ENCODE peak calls at places on chromosomes 6 and 20, in four cellular contexts. One of them, this sample, is unnamed.

GRCh38 chr6:56767892-56768531 is 125.3 kb upstream of the DST start:
- DNase-seq in CD8-positive, alpha-beta T cell: no peak
- DNase-seq in K562: no peak
- DNase-seq in cardiac muscle cell: no peak
- DNase-seq in this sample: no peak

GRCh38 chr6:41872102-41872602 is 23.0 kb downstream of the USP49 start:
- DNase-seq in K562: no peak
- DNase-seq in CD8-positive, alpha-beta T cell: no peak
- DNase-seq in cardiac muscle cell: no peak
- DNase-seq in this sample: no peak

GRCh38 chr6:91716361-91716760 is 1129.5 kb upstream of the MAP3K7 start:
- DNase-seq in cardiac muscle cell: no peak
- DNase-seq in K562: no peak
- DNase-seq in CD8-positive, alpha-beta T cell: no peak
- DNase-seq in this sample: no peak

GRCh38 chr20:1415667-1416468 is 23.0 kb upstream of the FKBP1A start:
- DNase-seq in K562: peak
- DNase-seq in CD8-positive, alpha-beta T cell: no peak
- DNase-seq in cardiac muscle cell: no peak
- DNase-seq in this sample: no peak

GRCh38 chr6:108942556-108943492 is 94.6 kb downstream of the ARMC2 start:
- DNase-seq in CD8-positive, alpha-beta T cell: peak
- DNase-seq in cardiac muscle cell: no peak
- DNase-seq in K562: no peak
- DNase-seq in this sample: peak

GRCh38 chr6:166010136-166010535 is 157.5 kb downstream of the TBXT start:
- DNase-seq in K562: no peak
- DNase-seq in CD8-positive, alpha-beta T cell: no peak
- DNase-seq in cardiac muscle cell: no peak
- DNase-seq in this sample: no peak

GRCh38 chr20:20367681-20368413 is at the start of gene INSM1:
- DNase-seq in K562: no peak
- DNase-seq in cardiac muscle cell: no peak
- DNase-seq in CD8-positive, alpha-beta T cell: no peak
- DNase-seq in this sample: no peak

GRCh38 chr6:161215193-161215592 is 58.7 kb downstream of the AGPAT4 start:
- DNase-seq in cardiac muscle cell: no peak
- DNase-seq in CD8-positive, alpha-beta T cell: no peak
- DNase-seq in K562: no peak
- DNase-seq in this sample: no peak

GRCh38 chr6:11396860-11397259 is 140.7 kb upstream of the TMEM170B start:
- DNase-seq in K562: no peak
- DNase-seq in cardiac muscle cell: no peak
- DNase-seq in CD8-positive, alpha-beta T cell: no peak
- DNase-seq in this sample: no peak

GRCh38 chr6:148831064-148831463 is 84.2 kb downstream of the UST start:
- DNase-seq in cardiac muscle cell: no peak
- DNase-seq in CD8-positive, alpha-beta T cell: peak
- DNase-seq in K562: no peak
- DNase-seq in this sample: peak

GRCh38 chr20:6940052-6940451 is 172.6 kb downstream of the BMP2 start:
- DNase-seq in K562: peak
- DNase-seq in CD8-positive, alpha-beta T cell: no peak
- DNase-seq in cardiac muscle cell: peak
- DNase-seq in this sample: no peak

GRCh38 chr6:161168281-161168891 is 105.5 kb downstream of the AGPAT4 start:
- DNase-seq in K562: no peak
- DNase-seq in cardiac muscle cell: no peak
- DNase-seq in CD8-positive, alpha-beta T cell: no peak
- DNase-seq in this sample: no peak

GRCh38 chr20:11522359-11522758 is 395.3 kb upstream of the BTBD3 start:
- DNase-seq in CD8-positive, alpha-beta T cell: no peak
- DNase-seq in cardiac muscle cell: no peak
- DNase-seq in K562: no peak
- DNase-seq in this sample: no peak

GRCh38 chr20:21801193-21801592 is 95.7 kb downstream of the PAX1 start:
- DNase-seq in K562: no peak
- DNase-seq in cardiac muscle cell: no peak
- DNase-seq in CD8-positive, alpha-beta T cell: no peak
- DNase-seq in this sample: no peak

GRCh38 chr20:21798384-21798783 is 92.9 kb downstream of the PAX1 start:
- DNase-seq in cardiac muscle cell: no peak
- DNase-seq in K562: no peak
- DNase-seq in CD8-positive, alpha-beta T cell: no peak
- DNase-seq in this sample: no peak

DNA sequence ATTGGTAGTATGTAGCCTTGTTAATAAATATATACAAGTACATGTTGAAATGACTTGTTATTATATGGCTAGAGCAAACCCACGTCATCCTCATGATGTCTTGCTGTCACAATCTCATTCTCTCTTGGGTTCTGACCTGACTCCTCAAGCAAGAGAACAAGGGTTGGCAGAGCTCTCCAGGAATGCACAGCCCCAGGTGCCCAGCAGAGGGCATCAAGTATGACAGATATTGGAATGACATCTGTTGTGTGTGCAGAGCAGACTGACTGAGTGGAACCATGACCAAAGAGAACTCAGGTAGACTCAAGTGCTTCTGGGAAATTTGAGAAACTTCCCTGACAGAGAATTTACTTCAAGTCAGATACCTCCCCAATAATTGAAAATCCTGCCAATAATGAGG is 90.6 kb downstream of the PAX1 start:
- DNase-seq in cardiac muscle cell: no peak
- DNase-seq in CD8-positive, alpha-beta T cell: no peak
- DNase-seq in K562: no peak
- DNase-seq in this sample: no peak
- TF ChIP-seq CTCF in cardiac muscle cell: no peak
- TF ChIP-seq CTCF in CD8-positive, alpha-beta T cell: no peak
- TF ChIP-seq CTCF in K562: peak
- TF ChIP-seq CTCF in this sample: no peak

GRCh38 chr20:17647391-17648305 is 34.4 kb downstream of the RRBP1 start:
- DNase-seq in cardiac muscle cell: no peak
- DNase-seq in K562: no peak
- DNase-seq in CD8-positive, alpha-beta T cell: no peak
- DNase-seq in this sample: no peak
- H3K27ac ChIP-seq in cardiac muscle cell: peak
- H3K27ac ChIP-seq in K562: no peak
- H3K27ac ChIP-seq in CD8-positive, alpha-beta T cell: no peak
- H3K27ac ChIP-seq in this sample: no peak

DNA sequence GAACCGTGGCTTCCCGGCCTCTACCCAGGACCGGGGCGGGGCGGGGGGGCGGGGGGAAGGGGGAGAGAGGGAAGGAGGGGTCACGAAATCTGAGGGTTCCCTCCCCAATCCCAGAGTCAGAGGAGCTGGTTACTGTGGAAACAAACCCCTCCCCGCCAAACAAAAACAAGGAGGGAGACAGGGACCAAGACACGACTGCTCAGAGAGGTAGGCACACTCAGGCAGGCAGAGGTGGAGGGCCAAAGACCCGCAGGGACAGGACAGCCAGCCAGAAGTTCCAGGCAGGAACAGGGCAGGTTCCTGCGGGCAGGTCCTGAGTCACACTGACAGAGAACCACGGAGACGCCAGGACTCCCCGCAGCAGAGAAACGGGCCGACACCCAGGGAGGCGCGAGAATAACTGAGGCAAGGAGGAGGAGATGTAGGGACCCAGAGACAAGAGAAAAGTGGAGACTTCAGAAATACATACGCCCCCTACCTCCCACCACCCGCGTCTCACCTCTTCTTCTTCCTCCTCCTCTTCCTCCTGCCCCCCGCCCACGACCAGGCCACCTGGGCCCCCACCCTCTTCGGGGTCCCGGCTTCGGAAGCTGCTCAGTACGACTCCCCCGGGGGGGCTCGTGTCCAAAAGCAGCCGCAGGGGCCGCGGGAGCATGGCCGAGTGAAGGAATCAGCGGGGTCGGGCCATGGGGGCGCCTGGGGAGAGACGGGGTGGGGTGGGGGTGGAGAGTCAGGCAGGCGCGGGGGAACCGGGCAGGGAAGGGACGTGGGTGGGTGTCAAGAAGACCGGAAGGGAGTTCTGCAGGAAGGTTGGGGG is 578 bp downstream of the RGL2 start:
- DNase-seq in cardiac muscle cell: peak
- DNase-seq in K562: peak
- DNase-seq in CD8-positive, alpha-beta T cell: no peak
- DNase-seq in this sample: no peak
- TF ChIP-seq CTCF in cardiac muscle cell: no peak
- TF ChIP-seq CTCF in K562: peak
- TF ChIP-seq CTCF in CD8-positive, alpha-beta T cell: no peak
- TF ChIP-seq CTCF in this sample: no peak

GRCh38 chr20:32445539-32446273 is 87.6 kb downstream of the ASXL1 start:
- DNase-seq in cardiac muscle cell: peak
- DNase-seq in K562: peak
- DNase-seq in CD8-positive, alpha-beta T cell: no peak
- DNase-seq in this sample: no peak

GRCh38 chr20:32441638-32442037 is 83.5 kb downstream of the ASXL1 start:
- DNase-seq in CD8-positive, alpha-beta T cell: no peak
- DNase-seq in K562: no peak
- DNase-seq in cardiac muscle cell: no peak
- DNase-seq in this sample: no peak

GRCh38 chr20:32444474-32445220 is 86.5 kb downstream of the ASXL1 start:
- DNase-seq in K562: no peak
- DNase-seq in cardiac muscle cell: no peak
- DNase-seq in CD8-positive, alpha-beta T cell: no peak
- DNase-seq in this sample: no peak

GRCh38 chr20:32442630-32443029 is 84.5 kb downstream of the ASXL1 start:
- DNase-seq in K562: no peak
- DNase-seq in cardiac muscle cell: no peak
- DNase-seq in CD8-positive, alpha-beta T cell: no peak
- DNase-seq in this sample: no peak

GRCh38 chr20:32443386-32443974 is 85.3 kb downstream of the ASXL1 start:
- DNase-seq in CD8-positive, alpha-beta T cell: no peak
- DNase-seq in cardiac muscle cell: no peak
- DNase-seq in K562: no peak
- DNase-seq in this sample: no peak
- H3K27ac ChIP-seq in CD8-positive, alpha-beta T cell: no peak
- H3K27ac ChIP-seq in cardiac muscle cell: peak
- H3K27ac ChIP-seq in K562: no peak
- H3K27ac ChIP-seq in this sample: peak

DNA sequence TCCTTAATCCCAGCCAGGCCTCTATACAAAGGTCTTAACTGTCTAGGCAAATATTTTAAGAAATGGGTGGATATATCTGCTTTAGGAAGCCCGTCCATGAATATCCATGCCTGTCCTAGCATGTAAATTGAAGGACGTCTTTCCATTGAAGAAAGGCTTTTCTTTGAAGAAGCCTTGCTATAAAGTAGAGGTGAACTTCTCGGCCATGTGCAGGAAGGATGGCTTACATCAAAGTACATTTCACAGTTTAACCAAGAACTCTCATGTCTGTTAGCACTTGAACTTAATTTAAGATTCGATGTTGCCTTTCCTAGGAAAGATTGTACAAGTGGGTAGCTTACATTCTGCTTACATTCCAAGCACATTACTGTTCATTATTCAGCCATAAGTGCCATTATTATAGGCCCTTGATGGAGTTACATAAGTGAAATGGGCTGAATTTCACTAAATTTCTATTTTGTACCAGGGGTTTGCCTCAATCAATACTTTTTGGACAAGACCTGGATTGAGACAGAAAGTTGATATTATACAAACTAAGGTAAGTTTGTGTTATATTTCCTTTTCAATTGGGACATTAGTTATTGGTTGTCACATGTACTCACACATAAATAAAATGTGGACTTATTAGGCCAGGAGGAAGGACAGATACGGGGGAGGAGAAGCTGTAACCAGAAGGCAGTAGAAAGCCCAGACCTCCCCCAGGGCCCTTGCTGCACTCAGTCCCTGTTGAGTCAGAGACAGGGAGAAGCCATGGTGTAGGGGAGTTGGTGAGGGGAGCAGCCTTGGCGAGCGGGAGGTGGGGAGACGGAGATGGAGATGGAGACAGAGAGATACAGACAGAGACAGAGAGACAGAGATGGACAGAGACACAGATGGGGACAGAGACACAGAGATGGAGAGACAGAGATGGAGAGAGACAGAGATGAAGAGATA is 263.5 kb downstream of the DLL1 start:
- DNase-seq in CD8-positive, alpha-beta T cell: no peak
- DNase-seq in K562: no peak
- DNase-seq in cardiac muscle cell: no peak
- DNase-seq in this sample: no peak
- TF ChIP-seq CTCF in CD8-positive, alpha-beta T cell: no peak
- TF ChIP-seq CTCF in K562: no peak
- TF ChIP-seq CTCF in cardiac muscle cell: no peak
- TF ChIP-seq CTCF in this sample: no peak

DNA sequence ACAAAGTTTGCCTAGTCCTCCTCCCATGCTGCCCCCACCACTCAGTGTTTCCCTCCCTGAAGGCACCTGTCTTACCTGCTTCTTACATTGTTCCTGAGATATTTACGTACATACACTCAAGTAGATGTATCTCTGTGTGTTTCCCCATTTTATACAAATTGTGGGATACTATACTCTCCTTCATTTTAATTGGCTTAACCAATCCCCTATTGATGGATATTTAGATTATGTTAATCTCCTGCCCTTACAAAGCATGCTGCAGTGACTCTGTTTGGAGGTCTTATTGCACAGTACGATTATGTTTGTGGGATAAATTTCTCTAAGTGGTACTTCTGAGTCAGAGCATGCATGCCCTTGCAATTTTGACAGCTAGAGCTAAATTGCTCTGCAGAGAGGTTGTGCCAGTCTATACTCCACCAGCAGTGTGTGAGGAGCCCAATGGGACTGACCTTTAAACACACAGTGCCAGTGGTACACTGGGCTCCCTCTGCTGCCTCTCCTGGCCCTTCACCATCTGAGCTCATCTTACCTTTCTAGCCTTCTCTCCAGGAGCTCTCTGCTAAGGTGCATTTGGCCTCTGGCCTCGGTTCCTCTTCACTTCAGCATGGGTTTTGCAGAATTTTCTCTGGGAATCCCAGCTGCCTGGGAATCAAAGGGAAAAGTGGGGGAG is 57.4 kb downstream of the LYRM2 start:
- DNase-seq in CD8-positive, alpha-beta T cell: no peak
- DNase-seq in K562: no peak
- DNase-seq in cardiac muscle cell: no peak
- DNase-seq in this sample: no peak
- H3K27ac ChIP-seq in CD8-positive, alpha-beta T cell: no peak
- H3K27ac ChIP-seq in K562: no peak
- H3K27ac ChIP-seq in cardiac muscle cell: no peak
- H3K27ac ChIP-seq in this sample: no peak

DNA sequence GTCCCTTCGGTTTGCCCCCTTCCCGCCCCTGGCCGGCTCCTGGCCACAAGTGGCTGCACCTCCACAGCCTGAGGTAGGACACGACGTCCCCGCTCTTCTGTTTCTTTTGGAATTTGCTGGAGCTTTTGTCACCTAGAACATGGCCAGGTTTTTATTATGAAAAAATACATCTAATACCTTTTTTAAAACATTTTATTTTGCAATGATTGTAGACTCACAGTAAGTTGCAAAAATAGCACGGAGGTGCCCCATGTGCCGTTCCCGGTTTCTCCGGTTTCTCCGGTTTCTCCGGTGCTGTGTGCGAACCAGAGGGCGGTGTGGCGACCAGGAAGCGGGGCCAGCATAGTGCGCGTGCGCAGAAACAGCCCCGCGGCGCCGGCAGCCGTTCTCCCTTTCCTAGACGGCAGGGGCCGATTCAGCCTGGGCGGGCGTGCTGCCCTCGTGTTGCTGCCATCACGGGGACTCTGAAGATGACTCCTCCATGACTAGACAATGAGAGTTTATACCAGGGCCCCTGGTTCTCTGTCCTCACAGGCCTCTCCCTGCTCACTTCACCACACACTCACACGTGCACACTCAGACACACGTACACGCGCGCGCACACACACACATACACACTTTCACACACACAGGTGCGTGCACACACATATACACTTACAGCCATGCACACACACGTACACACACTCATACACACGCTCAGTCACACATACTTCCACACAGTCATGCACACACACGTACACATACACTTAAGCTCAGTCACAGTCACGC is 102.1 kb downstream of the TMEM242 start:
- DNase-seq in cardiac muscle cell: peak
- DNase-seq in CD8-positive, alpha-beta T cell: peak
- DNase-seq in K562: peak
- DNase-seq in this sample: peak
- TF ChIP-seq CTCF in cardiac muscle cell: peak
- TF ChIP-seq CTCF in CD8-positive, alpha-beta T cell: no peak
- TF ChIP-seq CTCF in K562: no peak
- TF ChIP-seq CTCF in this sample: no peak